ENCODE peak calls at places on chromosomes 7 and 10, in eight cellular contexts. N is activated T-helper 1 cell treated with anti-CD3 and anti-CD28 coated beads, Interleukin-2, amount 50 U/mL, for 16 hours; M is testis; X is A172; T is fibroblast of gingiva; L is fibroblast of the conjunctiva; S is progenitor cell of endocrine pancreas; Y is fibroblast of the aortic adventitia. I is an unnamed sample.

GRCh38 chr10:34187201-34187600 is 627.9 kb downstream of the PARD3 start:
- DNase-seq in M (no peak), X (peak), N (no peak), T (peak), L (peak), Y (peak), S (no peak), I (no peak)

GRCh38 chr10:20622522-20623270 is 274.4 kb downstream of the NEBL start:
- DNase-seq in Y (no peak), M (no peak), T (peak), X (peak), S (no peak), L (peak), N (no peak), I (no peak)

GRCh38 chr10:71601273-71601672 is 118.3 kb downstream of the C10orf105 start:
- DNase-seq in N (no peak), M (no peak), Y (no peak), L (no peak), S (no peak), X (no peak), T (no peak), I (no peak)

GRCh38 chr7:159114981-159115380 is 29.7 kb downstream of the VIPR2 start:
- DNase-seq in L (no peak), Y (no peak), N (no peak), X (no peak), M (no peak), S (no peak), T (no peak), I (no peak)

GRCh38 chr7:137040745-137041144 is 172.3 kb downstream of the CHRM2 start:
- DNase-seq in M (no peak), N (no peak), Y (peak), S (no peak), L (no peak), T (no peak), X (no peak), I (no peak)

GRCh38 chr7:157703534-157704195 is 366.9 kb downstream of the DNAJB6 start:
- DNase-seq in T (no peak), X (no peak), L (no peak), N (no peak), M (no peak), S (no peak), Y (no peak), I (no peak)

GRCh38 chr7:33673029-33673700 is 232.2 kb upstream of the BMPER start:
- DNase-seq in X (no peak), S (no peak), L (no peak), N (no peak), M (no peak), Y (no peak), T (no peak), I (no peak)

GRCh38 chr10:110486680-110487410 is 10.9 kb upstream of the DUSP5 start:
- DNase-seq in T (no peak), M (no peak), N (no peak), S (no peak), Y (no peak), X (no peak), L (no peak), I (no peak)

GRCh38 chr7:54409917-54410316 is 132.3 kb upstream of the VSTM2A start:
- DNase-seq in X (no peak), T (no peak), N (no peak), M (no peak), L (no peak), S (no peak), Y (no peak), I (no peak)

GRCh38 chr7:116569737-116570136 is 44.9 kb downstream of the CAV1 start:
- DNase-seq in T (peak), M (no peak), L (no peak), S (no peak), N (no peak), X (peak), Y (peak), I (no peak)

GRCh38 chr10:46514899-46515298 is 41.6 kb downstream of the GPRIN2 start:
- DNase-seq in M (no peak), T (no peak), N (no peak), S (peak), Y (no peak), X (no peak), L (no peak), I (no peak)

GRCh38 chr10:118958984-118959916 is 70.3 kb upstream of the NANOS1 start:
- DNase-seq in Y (peak), L (peak), S (no peak), N (no peak), M (peak), X (peak), T (peak), I (no peak)

GRCh38 chr7:44289341-44290249 is 35.8 kb downstream of the CAMK2B start:
- DNase-seq in Y (no peak), T (no peak), L (no peak), N (no peak), M (no peak), X (no peak), S (peak), I (no peak)

GRCh38 chr7:131212114-131212513 is 115.6 kb upstream of the MKLN1 start:
- DNase-seq in L (no peak), T (no peak), X (peak), S (peak), M (no peak), N (no peak), Y (peak), I (no peak)

GRCh38 chr7:133851416-133851815 is 275.7 kb upstream of the LRGUK start:
- DNase-seq in X (no peak), T (no peak), M (no peak), N (no peak), Y (no peak), L (no peak), S (no peak), I (no peak)

GRCh38 chr7:39971924-39972323 is 21.9 kb downstream of the CDK13 start:
- DNase-seq in L (no peak), M (no peak), X (no peak), N (no peak), S (no peak), T (no peak), Y (no peak), I (no peak)

GRCh38 chr10:113492181-113492580 is 60.7 kb upstream of the HABP2 start:
- DNase-seq in X (no peak), S (no peak), L (no peak), N (no peak), Y (no peak), M (no peak), T (peak), I (no peak)

GRCh38 chr10:90435296-90435695 is 422.5 kb downstream of the HTR7 start:
- DNase-seq in M (no peak), Y (no peak), X (no peak), T (no peak), N (no peak), S (no peak), L (no peak), I (no peak)

GRCh38 chr10:5252177-5253037 is 55.8 kb downstream of the AKR1C4 start:
- DNase-seq in T (no peak), M (no peak), X (peak), L (no peak), Y (peak), S (no peak), N (no peak), I (no peak)

GRCh38 chr10:44804661-44805060 is 106.5 kb upstream of the TMEM72 start:
- DNase-seq in Y (peak), X (no peak), T (no peak), M (no peak), S (no peak), N (no peak), L (no peak), I (no peak)

GRCh38 chr10:30002438-30003266 is 56.7 kb downstream of the JCAD start:
- DNase-seq in L (peak), T (peak), N (no peak), M (peak), X (peak), S (peak), Y (peak), I (peak)

GRCh38 chr10:120403109-120403508 is 53.9 kb upstream of the PLPP4 start:
- DNase-seq in T (no peak), X (no peak), S (no peak), N (no peak), L (no peak), M (no peak), Y (no peak), I (no peak)

GRCh38 chr7:135772639-135773019 is 24.0 kb upstream of the FAM180A start:
- DNase-seq in S (no peak), N (no peak), T (no peak), L (no peak), Y (no peak), M (no peak), X (no peak), I (no peak)

GRCh38 chr10:31431021-31431420 is 112.0 kb downstream of the ZEB1 start:
- DNase-seq in X (no peak), M (no peak), L (no peak), Y (no peak), N (no peak), T (no peak), S (no peak), I (no peak)

GRCh38 chr10:84296071-84296981 is 32.1 kb upstream of the CCSER2 start:
- DNase-seq in X (peak), N (no peak), M (no peak), Y (peak), L (peak), T (peak), S (no peak), I (no peak)

GRCh38 chr10:68666280-68666760 is 54.7 kb upstream of the CCAR1 start:
- DNase-seq in N (no peak), T (peak), L (peak), M (no peak), Y (peak), S (no peak), X (peak), I (no peak)